ENCODE peak calls at places on chromosomes 11 and 22, in ten cellular contexts. P, X, W, A, O, C, Z, U, L and F are unnamed samples.
A peak's percentile ranks its signal among the peaks of the same experiment; 100 is the strongest.

GRCh38 chr11:66875376-66875775 is 18.5 kb downstream of the LRFN4 start:
- DNase-seq in P (no peak), X (no peak), W (no peak), A (no peak), O (no peak), C (no peak), Z (peak; percentile 15), U (no peak), L (no peak), F (peak; percentile 61)

GRCh38 chr11:23112987-23113886 is 253.0 kb upstream of the CCDC179 start:
- DNase-seq in P (peak; percentile 60), X (peak; percentile 71), W (peak; percentile 73), A (peak; percentile 75), O (no peak), C (peak; percentile 30), Z (no peak), U (peak; percentile 47), L (peak; percentile 38), F (no peak)

GRCh38 chr11:26834601-26835000 is 112.7 kb upstream of the SLC5A12 start:
- DNase-seq in P (no peak), X (no peak), W (no peak), A (no peak), O (no peak), C (no peak), Z (no peak), U (no peak), L (no peak), F (no peak)

GRCh38 chr11:79244175-79244804 is 196.5 kb downstream of the TENM4 start:
- DNase-seq in P (peak; percentile 92), X (no peak), W (no peak), A (no peak), O (no peak), C (peak; percentile 1), Z (no peak), U (no peak), L (no peak), F (no peak)

GRCh38 chr11:47616726-47617416 is 22.7 kb upstream of the C1QTNF4 start:
- DNase-seq in P (peak; percentile 89), X (peak; percentile 66), W (peak; percentile 25), A (peak; percentile 75), O (peak; percentile 36), C (no peak), Z (no peak), U (no peak), L (peak; percentile 32), F (no peak)

GRCh38 chr11:18706330-18707243 is 8.0 kb downstream of the TMEM86A start:
- DNase-seq in P (peak; percentile 26), X (peak; percentile 82), W (no peak), A (no peak), O (peak; percentile 80), C (no peak), Z (peak; percentile 77), U (no peak), L (no peak), F (no peak)

GRCh38 chr22:20751185-20751851 is 22.6 kb upstream of the SERPIND1 start:
- DNase-seq in P (peak; percentile 10), X (peak; percentile 54), W (no peak), A (peak; percentile 71), O (no peak), C (no peak), Z (no peak), U (peak; percentile 64), L (no peak), F (no peak)

GRCh38 chr22:25644122-25644521 is 79.6 kb downstream of the GRK3 start:
- DNase-seq in P (peak; percentile 20), X (no peak), W (no peak), A (no peak), O (peak; percentile 50), C (no peak), Z (no peak), U (no peak), L (no peak), F (no peak)

GRCh38 chr11:65066805-65067291 is 8.5 kb upstream of the NAALADL1 start:
- DNase-seq in P (no peak), X (peak; percentile 70), W (no peak), A (no peak), O (no peak), C (no peak), Z (no peak), U (no peak), L (no peak), F (no peak)

GRCh38 chr11:110991621-110992355 is 253.7 kb upstream of the POU2AF2 start:
- DNase-seq in P (peak; percentile 83), X (no peak), W (no peak), A (peak; percentile 34), O (no peak), C (no peak), Z (peak; percentile 68), U (no peak), L (no peak), F (no peak)

GRCh38 chr11:65880844-65881421 is 1.3 kb downstream of the CTSW start:
- DNase-seq in P (no peak), X (no peak), W (no peak), A (no peak), O (peak; percentile 10), C (no peak), Z (no peak), U (no peak), L (no peak), F (peak; percentile 37)

GRCh38 chr22:31618471-31619176 is 43.4 kb downstream of the PISD start:
- DNase-seq in P (no peak), X (no peak), W (no peak), A (no peak), O (no peak), C (no peak), Z (no peak), U (no peak), L (no peak), F (no peak)

GRCh38 chr11:65403607-65404121 is 17.2 kb downstream of the FRMD8 start:
- DNase-seq in P (no peak), X (no peak), W (no peak), A (no peak), O (no peak), C (no peak), Z (no peak), U (no peak), L (no peak), F (peak; percentile 69)

GRCh38 chr11:9568854-9569587 is 4.4 kb upstream of the WEE1 start:
- DNase-seq in P (peak; percentile 95), X (peak; percentile 32), W (peak; percentile 74), A (peak; percentile 97), O (peak; percentile 53), C (no peak), Z (peak; percentile 64), U (no peak), L (peak; percentile 70), F (no peak)

GRCh38 chr11:65041206-65042035 is at the start of gene SAC3D1:
- DNase-seq in P (no peak), X (peak; percentile 86), W (peak; percentile 78), A (peak; percentile 74), O (peak; percentile 67), C (peak; percentile 27), Z (no peak), U (peak; percentile 87), L (peak; percentile 83), F (peak; percentile 94)

GRCh38 chr11:14189874-14190273 is 169.1 kb downstream of the RRAS2 start:
- DNase-seq in P (peak; percentile 61), X (no peak), W (no peak), A (no peak), O (peak; percentile 47), C (no peak), Z (peak; percentile 69), U (no peak), L (no peak), F (no peak)

GRCh38 chr22:17922925-17923898 is 101.1 kb downstream of the MICAL3 start:
- DNase-seq in P (peak; percentile 88), X (no peak), W (peak; percentile 16), A (no peak), O (no peak), C (peak; percentile 85), Z (no peak), U (no peak), L (peak; percentile 24), F (no peak)

GRCh38 chr11:81725691-81726090 is 1008.0 kb downstream of the FAM181B start:
- DNase-seq in P (peak; percentile 41), X (no peak), W (no peak), A (no peak), O (no peak), C (no peak), Z (no peak), U (no peak), L (no peak), F (no peak)

GRCh38 chr11:46513934-46514342 is 79.9 kb downstream of the AMBRA1 start:
- DNase-seq in P (peak; percentile 70), X (no peak), W (no peak), A (peak; percentile 36), O (peak; percentile 73), C (no peak), Z (peak; percentile 53), U (no peak), L (no peak), F (no peak)